ENCODE peak calls at places on chromosomes 16 and 17, in six cellular contexts. O, Q, M, C, R and Y are unnamed samples.

GRCh38 chr16:65038125-65038524 is 83.7 kb downstream of the CDH11 start:
- DNase-seq in O (no peak), Q (no peak), M (no peak), C (no peak), R (no peak), Y (no peak)

GRCh38 chr16:4535627-4536108 is 2.9 kb downstream of the CDIP1 start:
- DNase-seq in O (no peak), Q (no peak), M (no peak), C (no peak), R (no peak), Y (no peak)

GRCh38 chr17:33023790-33024189 is 32.1 kb downstream of the SPACA3 start:
- DNase-seq in O (no peak), Q (no peak), M (no peak), C (peak), R (no peak), Y (no peak)

GRCh38 chr16:49743206-49743470 is 112.8 kb downstream of the ZNF423 start:
- DNase-seq in O (no peak), Q (no peak), M (no peak), C (no peak), R (no peak), Y (no peak)

GRCh38 chr16:74748710-74749073 is 25.9 kb downstream of the FA2H start:
- DNase-seq in O (no peak), Q (no peak), M (no peak), C (no peak), R (no peak), Y (no peak)

GRCh38 chr17:7834554-7834890 is 505 bp downstream of the KDM6B start:
- DNase-seq in O (no peak), Q (no peak), M (no peak), C (no peak), R (peak), Y (peak)

GRCh38 chr17:7242717-7243576 is 698 bp upstream of the GABARAP start:
- DNase-seq in O (peak), Q (peak), M (peak), C (peak), R (peak), Y (peak)

GRCh38 chr17:82754297-82755208 is 2.7 kb downstream of the TBCD start:
- DNase-seq in O (peak), Q (no peak), M (peak), C (peak), R (peak), Y (no peak)

GRCh38 chr17:50133769-50134099 is 3.8 kb upstream of the SAMD14 start:
- DNase-seq in O (no peak), Q (no peak), M (no peak), C (no peak), R (no peak), Y (no peak)

GRCh38 chr16:57761957-57762356 is 26.4 kb downstream of the KATNB1 start:
- DNase-seq in O (no peak), Q (no peak), M (no peak), C (no peak), R (no peak), Y (no peak)

GRCh38 chr16:27216297-27216885 is 13.1 kb downstream of the KDM8 start:
- DNase-seq in O (no peak), Q (no peak), M (no peak), C (no peak), R (no peak), Y (no peak)

GRCh38 chr16:27215660-27216059 is 12.3 kb downstream of the KDM8 start:
- DNase-seq in O (no peak), Q (no peak), M (no peak), C (no peak), R (no peak), Y (no peak)

GRCh38 chr16:27219161-27219560 is 15.8 kb downstream of the KDM8 start:
- DNase-seq in O (no peak), Q (no peak), M (no peak), C (no peak), R (no peak), Y (no peak)

GRCh38 chr16:27218756-27219155 is 15.4 kb downstream of the KDM8 start:
- DNase-seq in O (no peak), Q (no peak), M (no peak), C (no peak), R (no peak), Y (no peak)

GRCh38 chr16:27217256-27217655 is 13.9 kb downstream of the KDM8 start:
- DNase-seq in O (no peak), Q (no peak), M (peak), C (no peak), R (peak), Y (no peak)
- TF ChIP-seq ATF3 in O (no peak), Q (no peak), M (no peak), C (no peak), R (no peak), Y (no peak)

GRCh38 chr17:37737081-37737480 is 7.8 kb downstream of the HNF1B start:
- DNase-seq in O (no peak), Q (no peak), M (no peak), C (no peak), R (no peak), Y (peak)
- TF ChIP-seq ATF3 in O (no peak), Q (no peak), M (no peak), C (no peak), R (no peak), Y (no peak)

GRCh38 chr16:24011237-24011636 is 175.5 kb downstream of the PRKCB start:
- DNase-seq in O (no peak), Q (no peak), M (no peak), C (no peak), R (no peak), Y (no peak)
- TF ChIP-seq ATF3 in O (no peak), Q (no peak), M (no peak), C (no peak), R (no peak), Y (no peak)

GRCh38 chr17:9439851-9440250 is 135.8 kb downstream of the STX8 start:
- DNase-seq in O (no peak), Q (no peak), M (no peak), C (no peak), R (no peak), Y (no peak)
- TF ChIP-seq ATF3 in O (no peak), Q (no peak), M (no peak), C (no peak), R (no peak), Y (no peak)

GRCh38 chr16:53087101-53087500 is 32.3 kb downstream of the CHD9 start:
- DNase-seq in O (no peak), Q (no peak), M (no peak), C (no peak), R (no peak), Y (no peak)
- TF ChIP-seq ATF3 in O (no peak), Q (no peak), M (no peak), C (no peak), R (no peak), Y (no peak)

GRCh38 chr16:67454104-67454503 is 23.2 kb downstream of the HSD11B2 start:
- DNase-seq in O (no peak), Q (no peak), M (no peak), C (no peak), R (no peak), Y (no peak)

GRCh38 chr16:67458121-67458641 is 22.8 kb downstream of the ATP6V0D1 start:
- DNase-seq in O (no peak), Q (no peak), M (no peak), C (no peak), R (no peak), Y (no peak)

GRCh38 chr16:67457611-67458010 is 23.3 kb downstream of the ATP6V0D1 start:
- DNase-seq in O (no peak), Q (no peak), M (no peak), C (no peak), R (no peak), Y (no peak)

GRCh38 chr16:67454852-67455251 is 23.9 kb downstream of the HSD11B2 start:
- DNase-seq in O (no peak), Q (no peak), M (no peak), C (no peak), R (no peak), Y (no peak)

GRCh38 chr16:67456383-67457140 is 24.4 kb downstream of the ATP6V0D1 start:
- DNase-seq in O (no peak), Q (no peak), M (peak), C (no peak), R (no peak), Y (no peak)
- TF ChIP-seq ATF3 in O (no peak), Q (no peak), M (no peak), C (no peak), R (no peak), Y (no peak)

GRCh38 chr17:2122641-2123302 is 67.9 kb downstream of the HIC1 start:
- DNase-seq in O (no peak), Q (no peak), M (peak), C (no peak), R (no peak), Y (no peak)
- TF ChIP-seq ATF3 in O (no peak), Q (no peak), M (no peak), C (no peak), R (no peak), Y (no peak)

DNA sequence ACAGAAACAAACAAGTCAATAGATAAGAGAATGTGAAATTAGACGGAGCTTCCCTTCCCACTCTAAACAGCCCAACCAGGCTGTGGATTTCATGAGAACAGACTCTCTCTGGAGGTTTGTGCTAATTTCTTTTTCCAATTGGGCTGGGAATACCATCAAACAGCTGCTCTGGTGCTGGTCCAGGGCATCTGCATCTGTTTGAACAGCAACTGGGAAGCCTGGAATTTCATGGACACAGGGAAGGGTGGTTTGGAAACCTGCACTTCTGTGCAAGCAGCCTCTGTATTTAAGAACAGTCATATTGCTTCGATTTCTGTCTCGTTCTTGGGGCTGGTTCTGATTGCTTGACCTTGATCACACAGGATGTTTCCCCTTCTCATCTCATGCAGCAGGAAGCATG is 88.7 kb downstream of the FOXL1 start:
- DNase-seq in O (no peak), Q (no peak), M (no peak), C (no peak), R (no peak), Y (no peak)
- TF ChIP-seq ATF3 in O (no peak), Q (no peak), M (no peak), C (no peak), R (no peak), Y (no peak)

GRCh38 chr17:58322581-58323419 is 5.8 kb downstream of the TSPOAP1 start:
- DNase-seq in O (no peak), Q (no peak), M (no peak), C (no peak), R (no peak), Y (no peak)
- TF ChIP-seq ATF3 in O (no peak), Q (no peak), M (no peak), C (no peak), R (no peak), Y (no peak)